ENCODE peak calls at places on chromosomes 6 and 20, in eight cellular contexts. One of them, this sample, is unnamed.

GRCh38 chr20:13279171-13279570 is 58.1 kb downstream of the ISM1 start:
- DNase-seq in fibroblast of mammary gland: peak
- DNase-seq in choroid plexus epithelial cell: no peak
- DNase-seq in pancreas: no peak
- DNase-seq in SK-N-SH: no peak
- DNase-seq in HL-60: no peak
- DNase-seq in brain microvascular endothelial cell: no peak
- DNase-seq in GM23338: no peak
- DNase-seq in this sample: no peak

GRCh38 chr6:136011475-136011874 is 160.0 kb downstream of the PDE7B start:
- DNase-seq in fibroblast of mammary gland: peak
- DNase-seq in choroid plexus epithelial cell: peak
- DNase-seq in pancreas: no peak
- DNase-seq in SK-N-SH: no peak
- DNase-seq in HL-60: no peak
- DNase-seq in brain microvascular endothelial cell: no peak
- DNase-seq in GM23338: no peak
- DNase-seq in this sample: peak

GRCh38 chr6:157551041-157551832 is 170.2 kb downstream of the ZDHHC14 start:
- DNase-seq in fibroblast of mammary gland: no peak
- DNase-seq in choroid plexus epithelial cell: no peak
- DNase-seq in pancreas: no peak
- DNase-seq in SK-N-SH: no peak
- DNase-seq in HL-60: no peak
- DNase-seq in brain microvascular endothelial cell: no peak
- DNase-seq in GM23338: peak
- DNase-seq in this sample: no peak

GRCh38 chr6:165630544-165630953 is 32.5 kb downstream of the PDE10A start:
- DNase-seq in fibroblast of mammary gland: no peak
- DNase-seq in choroid plexus epithelial cell: peak
- DNase-seq in pancreas: no peak
- DNase-seq in SK-N-SH: no peak
- DNase-seq in HL-60: no peak
- DNase-seq in brain microvascular endothelial cell: no peak
- DNase-seq in GM23338: no peak
- DNase-seq in this sample: no peak

GRCh38 chr6:149508485-149508884 is 23.7 kb upstream of the ZC3H12D start:
- DNase-seq in fibroblast of mammary gland: no peak
- DNase-seq in choroid plexus epithelial cell: peak
- DNase-seq in pancreas: no peak
- DNase-seq in SK-N-SH: no peak
- DNase-seq in HL-60: no peak
- DNase-seq in brain microvascular endothelial cell: no peak
- DNase-seq in GM23338: no peak
- DNase-seq in this sample: no peak

GRCh38 chr20:61376541-61377231 is 124.6 kb downstream of the CDH4 start:
- DNase-seq in fibroblast of mammary gland: no peak
- DNase-seq in choroid plexus epithelial cell: no peak
- DNase-seq in pancreas: no peak
- DNase-seq in SK-N-SH: no peak
- DNase-seq in HL-60: no peak
- DNase-seq in brain microvascular endothelial cell: no peak
- DNase-seq in GM23338: no peak
- DNase-seq in this sample: no peak

GRCh38 chr20:35866446-35867202 is 87.7 kb downstream of the SCAND1 start:
- DNase-seq in fibroblast of mammary gland: peak
- DNase-seq in choroid plexus epithelial cell: peak
- DNase-seq in pancreas: no peak
- DNase-seq in SK-N-SH: no peak
- DNase-seq in HL-60: no peak
- DNase-seq in brain microvascular endothelial cell: peak
- DNase-seq in GM23338: no peak
- DNase-seq in this sample: peak

GRCh38 chr6:52390361-52390727 is 28.4 kb downstream of the PAQR8 start:
- DNase-seq in fibroblast of mammary gland: peak
- DNase-seq in choroid plexus epithelial cell: peak
- DNase-seq in pancreas: no peak
- DNase-seq in SK-N-SH: peak
- DNase-seq in HL-60: peak
- DNase-seq in brain microvascular endothelial cell: peak
- DNase-seq in GM23338: no peak
- DNase-seq in this sample: peak

GRCh38 chr20:45034436-45034835 is 66.5 kb downstream of the KCNS1 start:
- DNase-seq in fibroblast of mammary gland: no peak
- DNase-seq in choroid plexus epithelial cell: no peak
- DNase-seq in pancreas: no peak
- DNase-seq in SK-N-SH: no peak
- DNase-seq in HL-60: no peak
- DNase-seq in brain microvascular endothelial cell: no peak
- DNase-seq in GM23338: no peak
- DNase-seq in this sample: no peak

GRCh38 chr6:132675749-132676148 is 16.8 kb upstream of the TAAR1 start:
- DNase-seq in fibroblast of mammary gland: no peak
- DNase-seq in choroid plexus epithelial cell: no peak
- DNase-seq in pancreas: no peak
- DNase-seq in SK-N-SH: no peak
- DNase-seq in HL-60: peak
- DNase-seq in brain microvascular endothelial cell: no peak
- DNase-seq in GM23338: no peak
- DNase-seq in this sample: no peak

GRCh38 chr6:81362246-81362645 is 390.2 kb downstream of the TENT5A start:
- DNase-seq in fibroblast of mammary gland: peak
- DNase-seq in choroid plexus epithelial cell: peak
- DNase-seq in pancreas: no peak
- DNase-seq in SK-N-SH: no peak
- DNase-seq in HL-60: no peak
- DNase-seq in brain microvascular endothelial cell: peak
- DNase-seq in GM23338: no peak
- DNase-seq in this sample: no peak

GRCh38 chr6:6546318-6547110 is 42.0 kb upstream of the LY86 start:
- DNase-seq in fibroblast of mammary gland: peak
- DNase-seq in choroid plexus epithelial cell: peak
- DNase-seq in pancreas: peak
- DNase-seq in SK-N-SH: peak
- DNase-seq in HL-60: peak
- DNase-seq in brain microvascular endothelial cell: no peak
- DNase-seq in GM23338: peak
- DNase-seq in this sample: peak

GRCh38 chr20:50834599-50835005 is 39.7 kb downstream of the BCAS4 start:
- DNase-seq in fibroblast of mammary gland: peak
- DNase-seq in choroid plexus epithelial cell: peak
- DNase-seq in pancreas: no peak
- DNase-seq in SK-N-SH: no peak
- DNase-seq in HL-60: no peak
- DNase-seq in brain microvascular endothelial cell: peak
- DNase-seq in GM23338: no peak
- DNase-seq in this sample: peak

GRCh38 chr6:33979750-33980149 is 166.1 kb downstream of the GRM4 start:
- DNase-seq in fibroblast of mammary gland: no peak
- DNase-seq in choroid plexus epithelial cell: no peak
- DNase-seq in pancreas: peak
- DNase-seq in SK-N-SH: peak
- DNase-seq in HL-60: no peak
- DNase-seq in brain microvascular endothelial cell: no peak
- DNase-seq in GM23338: no peak
- DNase-seq in this sample: no peak

GRCh38 chr6:75922226-75922625 is 150.2 kb downstream of the IMPG1 start:
- DNase-seq in fibroblast of mammary gland: peak
- DNase-seq in choroid plexus epithelial cell: peak
- DNase-seq in pancreas: no peak
- DNase-seq in SK-N-SH: no peak
- DNase-seq in HL-60: no peak
- DNase-seq in brain microvascular endothelial cell: peak
- DNase-seq in GM23338: no peak
- DNase-seq in this sample: peak

GRCh38 chr20:52832151-52832550 is 140.0 kb upstream of the TSHZ2 start:
- DNase-seq in fibroblast of mammary gland: no peak
- DNase-seq in choroid plexus epithelial cell: no peak
- DNase-seq in pancreas: no peak
- DNase-seq in SK-N-SH: no peak
- DNase-seq in HL-60: no peak
- DNase-seq in brain microvascular endothelial cell: no peak
- DNase-seq in GM23338: no peak
- DNase-seq in this sample: no peak

GRCh38 chr20:44435630-44436335 is 39.9 kb upstream of the TTPAL start:
- DNase-seq in fibroblast of mammary gland: peak
- DNase-seq in choroid plexus epithelial cell: no peak
- DNase-seq in pancreas: no peak
- DNase-seq in SK-N-SH: no peak
- DNase-seq in HL-60: no peak
- DNase-seq in brain microvascular endothelial cell: no peak
- DNase-seq in GM23338: no peak
- DNase-seq in this sample: no peak

GRCh38 chr6:152348116-152348515 is 289.0 kb downstream of the SYNE1 start:
- DNase-seq in fibroblast of mammary gland: no peak
- DNase-seq in choroid plexus epithelial cell: peak
- DNase-seq in pancreas: no peak
- DNase-seq in SK-N-SH: no peak
- DNase-seq in HL-60: no peak
- DNase-seq in brain microvascular endothelial cell: peak
- DNase-seq in GM23338: no peak
- DNase-seq in this sample: peak

GRCh38 chr6:145031962-145032361 is 703.4 kb downstream of the EPM2A start:
- DNase-seq in fibroblast of mammary gland: no peak
- DNase-seq in choroid plexus epithelial cell: no peak
- DNase-seq in pancreas: no peak
- DNase-seq in SK-N-SH: no peak
- DNase-seq in HL-60: no peak
- DNase-seq in brain microvascular endothelial cell: no peak
- DNase-seq in GM23338: no peak
- DNase-seq in this sample: no peak

GRCh38 chr20:60046436-60046835 is 88.2 kb downstream of the CDH26 start:
- DNase-seq in fibroblast of mammary gland: no peak
- DNase-seq in choroid plexus epithelial cell: no peak
- DNase-seq in pancreas: no peak
- DNase-seq in SK-N-SH: no peak
- DNase-seq in HL-60: no peak
- DNase-seq in brain microvascular endothelial cell: no peak
- DNase-seq in GM23338: no peak
- DNase-seq in this sample: no peak

GRCh38 chr20:10360878-10361277 is 73.1 kb downstream of the MKKS start:
- DNase-seq in fibroblast of mammary gland: no peak
- DNase-seq in choroid plexus epithelial cell: no peak
- DNase-seq in pancreas: no peak
- DNase-seq in SK-N-SH: no peak
- DNase-seq in HL-60: no peak
- DNase-seq in brain microvascular endothelial cell: peak
- DNase-seq in GM23338: no peak
- DNase-seq in this sample: no peak

GRCh38 chr6:64012351-64013060 is 376.9 kb downstream of the PHF3 start:
- DNase-seq in fibroblast of mammary gland: peak
- DNase-seq in choroid plexus epithelial cell: peak
- DNase-seq in pancreas: no peak
- DNase-seq in SK-N-SH: peak
- DNase-seq in HL-60: no peak
- DNase-seq in brain microvascular endothelial cell: peak
- DNase-seq in GM23338: peak
- DNase-seq in this sample: peak

GRCh38 chr6:21801786-21802610 is 208.4 kb downstream of the SOX4 start:
- DNase-seq in fibroblast of mammary gland: no peak
- DNase-seq in choroid plexus epithelial cell: no peak
- DNase-seq in pancreas: no peak
- DNase-seq in SK-N-SH: no peak
- DNase-seq in HL-60: no peak
- DNase-seq in brain microvascular endothelial cell: no peak
- DNase-seq in GM23338: no peak
- DNase-seq in this sample: no peak

GRCh38 chr6:109695468-109695867 is 4.4 kb downstream of the FIG4 start:
- DNase-seq in fibroblast of mammary gland: no peak
- DNase-seq in choroid plexus epithelial cell: peak
- DNase-seq in pancreas: no peak
- DNase-seq in SK-N-SH: no peak
- DNase-seq in HL-60: no peak
- DNase-seq in brain microvascular endothelial cell: peak
- DNase-seq in GM23338: peak
- DNase-seq in this sample: peak
- TF ChIP-seq CTCF in fibroblast of mammary gland: no peak
- TF ChIP-seq CTCF in choroid plexus epithelial cell: peak
- TF ChIP-seq CTCF in pancreas: no peak
- TF ChIP-seq CTCF in SK-N-SH: peak
- TF ChIP-seq CTCF in HL-60: no peak
- TF ChIP-seq CTCF in brain microvascular endothelial cell: peak
- TF ChIP-seq CTCF in GM23338: peak
- TF ChIP-seq CTCF in this sample: no peak

GRCh38 chr6:16762265-16762546 is 946 bp upstream of the ATXN1 start:
- DNase-seq in fibroblast of mammary gland: peak
- DNase-seq in choroid plexus epithelial cell: no peak
- DNase-seq in pancreas: no peak
- DNase-seq in SK-N-SH: no peak
- DNase-seq in HL-60: no peak
- DNase-seq in brain microvascular endothelial cell: no peak
- DNase-seq in GM23338: peak
- DNase-seq in this sample: no peak

GRCh38 chr6:16761469-16762264 is 407 bp upstream of the ATXN1 start:
- DNase-seq in fibroblast of mammary gland: peak
- DNase-seq in choroid plexus epithelial cell: peak
- DNase-seq in pancreas: peak
- DNase-seq in SK-N-SH: peak
- DNase-seq in HL-60: peak
- DNase-seq in brain microvascular endothelial cell: peak
- DNase-seq in GM23338: peak
- DNase-seq in this sample: peak

GRCh38 chr6:16760536-16761468 is at the start of gene ATXN1:
- DNase-seq in fibroblast of mammary gland: peak
- DNase-seq in choroid plexus epithelial cell: peak
- DNase-seq in pancreas: peak
- DNase-seq in SK-N-SH: peak
- DNase-seq in HL-60: no peak
- DNase-seq in brain microvascular endothelial cell: peak
- DNase-seq in GM23338: peak
- DNase-seq in this sample: peak

GRCh38 chr6:16764188-16764950 is 3.1 kb upstream of the ATXN1 start:
- DNase-seq in fibroblast of mammary gland: peak
- DNase-seq in choroid plexus epithelial cell: peak
- DNase-seq in pancreas: no peak
- DNase-seq in SK-N-SH: peak
- DNase-seq in HL-60: no peak
- DNase-seq in brain microvascular endothelial cell: peak
- DNase-seq in GM23338: peak
- DNase-seq in this sample: peak

GRCh38 chr6:16762547-16763477 is 1.6 kb upstream of the ATXN1 start:
- DNase-seq in fibroblast of mammary gland: peak
- DNase-seq in choroid plexus epithelial cell: peak
- DNase-seq in pancreas: peak
- DNase-seq in SK-N-SH: peak
- DNase-seq in HL-60: no peak
- DNase-seq in brain microvascular endothelial cell: peak
- DNase-seq in GM23338: peak
- DNase-seq in this sample: peak
- H3K4me3 ChIP-seq in fibroblast of mammary gland: peak
- H3K4me3 ChIP-seq in choroid plexus epithelial cell: peak
- H3K4me3 ChIP-seq in pancreas: peak
- H3K4me3 ChIP-seq in SK-N-SH: peak
- H3K4me3 ChIP-seq in HL-60: peak
- H3K4me3 ChIP-seq in brain microvascular endothelial cell: peak
- H3K4me3 ChIP-seq in GM23338: peak
- H3K4me3 ChIP-seq in this sample: peak

GRCh38 chr6:28580484-28580883 is 54.8 kb downstream of the GPX5 start:
- DNase-seq in fibroblast of mammary gland: peak
- DNase-seq in choroid plexus epithelial cell: no peak
- DNase-seq in pancreas: no peak
- DNase-seq in SK-N-SH: no peak
- DNase-seq in HL-60: no peak
- DNase-seq in brain microvascular endothelial cell: no peak
- DNase-seq in GM23338: no peak
- DNase-seq in this sample: peak
- TF ChIP-seq CTCF in fibroblast of mammary gland: peak
- TF ChIP-seq CTCF in choroid plexus epithelial cell: no peak
- TF ChIP-seq CTCF in pancreas: no peak
- TF ChIP-seq CTCF in SK-N-SH: peak
- TF ChIP-seq CTCF in HL-60: no peak
- TF ChIP-seq CTCF in brain microvascular endothelial cell: no peak
- TF ChIP-seq CTCF in GM23338: no peak
- TF ChIP-seq CTCF in this sample: no peak

GRCh38 chr6:32624565-32624964 is 12.6 kb upstream of the HLA-DQA1 start:
- DNase-seq in fibroblast of mammary gland: no peak
- DNase-seq in choroid plexus epithelial cell: no peak
- DNase-seq in pancreas: no peak
- DNase-seq in SK-N-SH: no peak
- DNase-seq in HL-60: no peak
- DNase-seq in brain microvascular endothelial cell: no peak
- DNase-seq in GM23338: no peak
- DNase-seq in this sample: no peak
- H3K4me3 ChIP-seq in fibroblast of mammary gland: no peak
- H3K4me3 ChIP-seq in choroid plexus epithelial cell: no peak
- H3K4me3 ChIP-seq in pancreas: no peak
- H3K4me3 ChIP-seq in SK-N-SH: no peak
- H3K4me3 ChIP-seq in HL-60: no peak
- H3K4me3 ChIP-seq in brain microvascular endothelial cell: no peak
- H3K4me3 ChIP-seq in GM23338: no peak
- H3K4me3 ChIP-seq in this sample: no peak

This sample was measured in cardiac fibroblast.